ENCODE peak calls at places on chromosomes 7 and 10, in nine cellular contexts. S is nucleus accumbens; L is T-helper 2 cell; V is stimulated activated CD4-positive, alpha-beta T cell treated with anti-CD3 and anti-CD28 coated beads, Interleukin-12 subunit alpha, Interleukin-12 subunit beta, amount 100 ng/mL, for 48 hours; W is HT-29; E is activated CD4-positive, alpha-beta T cell treated with anti-CD3 and anti-CD28 coated beads for 24 hours; F is hypothalamus; G is stimulated activated CD8-positive, alpha-beta memory T cell treated with anti-CD3 and anti-CD28 coated beads, Interleukin-4, amount 100 ng/mL, for 48 hours; A is NCI-H1694 treated with DMSO at 0.1 percent for 48 hours. T is an unnamed sample.

GRCh38 chr10:62850646-62851045 is 34.5 kb upstream of the EGR2 start:
- DNase-seq in S (no peak), L (no peak), V (no peak), W (no peak), E (no peak), F (no peak), G (no peak), A (no peak), T (no peak)

GRCh38 chr7:133611955-133612354 is 359.1 kb downstream of the EXOC4 start:
- DNase-seq in S (no peak), L (no peak), V (no peak), W (no peak), E (no peak), F (no peak), G (no peak), A (no peak), T (no peak)

GRCh38 chr10:1643161-1643910 is 94.0 kb downstream of the ADARB2 start:
- DNase-seq in S (no peak), L (peak; percentile 12), V (peak; percentile 17), W (peak; percentile 26), E (peak; percentile 3), F (no peak), G (peak; percentile 30), A (no peak), T (no peak)

GRCh38 chr7:99395616-99396327 is 12.6 kb downstream of the PDAP1 start:
- DNase-seq in S (no peak), L (no peak), V (no peak), W (no peak), E (no peak), F (no peak), G (no peak), A (no peak), T (no peak)

GRCh38 chr10:73139251-73139650 is 28.6 kb downstream of the ECD start:
- DNase-seq in S (no peak), L (no peak), V (no peak), W (no peak), E (no peak), F (no peak), G (no peak), A (no peak), T (no peak)

GRCh38 chr7:22481726-22482125 is 18.3 kb downstream of the STEAP1B start:
- DNase-seq in S (no peak), L (peak; percentile 32), V (no peak), W (no peak), E (no peak), F (no peak), G (no peak), A (no peak), T (no peak)

GRCh38 chr7:151694828-151695580 is 175.3 kb upstream of the RHEB start:
- DNase-seq in S (no peak), L (no peak), V (no peak), W (peak; percentile 45), E (no peak), F (peak; percentile 22), G (no peak), A (no peak), T (no peak)

GRCh38 chr7:22594020-22594419 is 94.0 kb upstream of the STEAP1B start:
- DNase-seq in S (no peak), L (no peak), V (no peak), W (no peak), E (no peak), F (no peak), G (no peak), A (no peak), T (no peak)

GRCh38 chr10:35216303-35216905 is 89.8 kb downstream of the CREM start:
- DNase-seq in S (no peak), L (peak; percentile 38), V (no peak), W (no peak), E (no peak), F (no peak), G (peak; percentile 57), A (no peak), T (no peak)

GRCh38 chr10:35394411-35394851 is 58.1 kb downstream of the CCNY start:
- DNase-seq in S (no peak), L (no peak), V (no peak), W (no peak), E (no peak), F (no peak), G (no peak), A (no peak), T (no peak)

GRCh38 chr10:127919418-127920191 is 12.7 kb downstream of the PTPRE start:
- DNase-seq in S (no peak), L (no peak), V (no peak), W (peak; percentile 27), E (no peak), F (peak; percentile 24), G (no peak), A (no peak), T (no peak)

GRCh38 chr7:100642534-100642907 is 1.2 kb upstream of the TFR2 start:
- DNase-seq in S (no peak), L (peak; percentile 42), V (no peak), W (peak; percentile 58), E (no peak), F (no peak), G (peak; percentile 66), A (no peak), T (no peak)